ENCODE peak calls at places on chromosomes 12 and 14, in four cellular contexts. One of them, this sample, is unnamed.

GRCh38 chr12:100141998-100142850 is 450 bp downstream of the BLTP3B start:
- DNase-seq in IMR-90: no peak
- DNase-seq in trophoblast cell: no peak
- DNase-seq in neuronal stem cell: peak; percentile 60
- DNase-seq in this sample: peak; percentile 74

GRCh38 chr12:107580750-107581529 is 104.7 kb upstream of the PWP1 start:
- DNase-seq in IMR-90: no peak
- DNase-seq in trophoblast cell: no peak
- DNase-seq in neuronal stem cell: peak; percentile 9
- DNase-seq in this sample: peak; percentile 17

GRCh38 chr12:5966486-5967095 is 21.5 kb upstream of the ANO2 start:
- DNase-seq in trophoblast cell: no peak
- DNase-seq in IMR-90: no peak
- DNase-seq in neuronal stem cell: no peak
- DNase-seq in this sample: no peak

GRCh38 chr14:90381011-90381790 is 15.6 kb upstream of the CALM1 start:
- DNase-seq in IMR-90: no peak
- DNase-seq in neuronal stem cell: no peak
- DNase-seq in trophoblast cell: no peak
- DNase-seq in this sample: no peak

GRCh38 chr14:28766505-28767238 is at the start of gene FOXG1:
- DNase-seq in IMR-90: no peak
- DNase-seq in trophoblast cell: no peak
- DNase-seq in neuronal stem cell: peak; percentile 92
- DNase-seq in this sample: peak; percentile 87

GRCh38 chr14:24631749-24632335 is 2.1 kb downstream of the GZMB start:
- DNase-seq in neuronal stem cell: no peak
- DNase-seq in trophoblast cell: no peak
- DNase-seq in IMR-90: no peak
- DNase-seq in this sample: no peak

GRCh38 chr12:7369274-7369729 is 65.4 kb downstream of the ACSM4 start:
- DNase-seq in trophoblast cell: peak; percentile 16
- DNase-seq in IMR-90: no peak
- DNase-seq in neuronal stem cell: no peak
- DNase-seq in this sample: peak; percentile 45

GRCh38 chr12:121033625-121034349 is 5.3 kb downstream of the OASL start:
- DNase-seq in IMR-90: no peak
- DNase-seq in trophoblast cell: no peak
- DNase-seq in neuronal stem cell: no peak
- DNase-seq in this sample: no peak

GRCh38 chr12:19369691-19370148 is 69.6 kb upstream of the AEBP2 start:
- DNase-seq in neuronal stem cell: no peak
- DNase-seq in trophoblast cell: no peak
- DNase-seq in IMR-90: peak; percentile 84
- DNase-seq in this sample: no peak

GRCh38 chr12:117189725-117190209 is 503 bp downstream of the FBXO21 start:
- DNase-seq in IMR-90: peak; percentile 45
- DNase-seq in neuronal stem cell: peak; percentile 21
- DNase-seq in trophoblast cell: no peak
- DNase-seq in this sample: peak; percentile 51

GRCh38 chr14:92542766-92543554 is 29.4 kb downstream of the RIN3 start:
- DNase-seq in IMR-90: no peak
- DNase-seq in neuronal stem cell: no peak
- DNase-seq in trophoblast cell: no peak
- DNase-seq in this sample: no peak

GRCh38 chr14:39097159-39097558 is 5.9 kb downstream of the SEC23A start:
- DNase-seq in IMR-90: peak; percentile 72
- DNase-seq in trophoblast cell: peak; percentile 69
- DNase-seq in neuronal stem cell: no peak
- DNase-seq in this sample: peak; percentile 88

GRCh38 chr12:97575792-97576191 is 113.2 kb downstream of the RMST start:
- DNase-seq in trophoblast cell: no peak
- DNase-seq in IMR-90: no peak
- DNase-seq in neuronal stem cell: no peak
- DNase-seq in this sample: no peak

GRCh38 chr12:51085757-51086156 is 2.4 kb upstream of the CSRNP2 start:
- DNase-seq in trophoblast cell: no peak
- DNase-seq in IMR-90: no peak
- DNase-seq in neuronal stem cell: no peak
- DNase-seq in this sample: no peak

GRCh38 chr12:9741726-9742125 is 8.8 kb upstream of the CLECL1 start:
- DNase-seq in neuronal stem cell: no peak
- DNase-seq in IMR-90: no peak
- DNase-seq in trophoblast cell: no peak
- DNase-seq in this sample: no peak

GRCh38 chr12:110252716-110253115 is 28.3 kb upstream of the ATP2A2 start:
- DNase-seq in neuronal stem cell: no peak
- DNase-seq in IMR-90: no peak
- DNase-seq in trophoblast cell: no peak
- DNase-seq in this sample: no peak

GRCh38 chr12:89247541-89247942 is 104.8 kb downstream of the DUSP6 start:
- DNase-seq in IMR-90: peak; percentile 19
- DNase-seq in trophoblast cell: no peak
- DNase-seq in neuronal stem cell: no peak
- DNase-seq in this sample: peak; percentile 75

GRCh38 chr12:120287491-120287890 is 4.2 kb downstream of the RNU4-2 start:
- DNase-seq in neuronal stem cell: no peak
- DNase-seq in trophoblast cell: no peak
- DNase-seq in IMR-90: no peak
- DNase-seq in this sample: no peak

GRCh38 chr14:78857974-78858373 is 687.8 kb downstream of the NRXN3 start:
- DNase-seq in trophoblast cell: no peak
- DNase-seq in IMR-90: no peak
- DNase-seq in neuronal stem cell: no peak
- DNase-seq in this sample: no peak

GRCh38 chr12:77615331-77615730 is 215.4 kb upstream of the NAV3 start:
- DNase-seq in trophoblast cell: no peak
- DNase-seq in IMR-90: no peak
- DNase-seq in neuronal stem cell: no peak
- DNase-seq in this sample: peak; percentile 62

GRCh38 chr14:35336171-35337073 is 44.2 kb downstream of the PSMA6 start:
- DNase-seq in IMR-90: peak; percentile 85
- DNase-seq in trophoblast cell: peak; percentile 98
- DNase-seq in neuronal stem cell: no peak
- DNase-seq in this sample: peak; percentile 92

GRCh38 chr14:61609885-61610284 is 85.4 kb upstream of the HIF1A start:
- DNase-seq in trophoblast cell: peak; percentile 20
- DNase-seq in IMR-90: peak; percentile 86
- DNase-seq in neuronal stem cell: no peak
- DNase-seq in this sample: no peak

GRCh38 chr14:79405511-79405910 is 805.8 kb downstream of the DIO2 start:
- DNase-seq in trophoblast cell: no peak
- DNase-seq in neuronal stem cell: no peak
- DNase-seq in IMR-90: no peak
- DNase-seq in this sample: no peak

GRCh38 chr12:45660330-45660729 is 69.2 kb upstream of the ARID2 start:
- DNase-seq in trophoblast cell: peak; percentile 41
- DNase-seq in neuronal stem cell: no peak
- DNase-seq in IMR-90: peak; percentile 79
- DNase-seq in this sample: no peak

GRCh38 chr14:105205718-105206208 is 24.7 kb upstream of the NUDT14 start:
- DNase-seq in trophoblast cell: peak; percentile 63
- DNase-seq in IMR-90: no peak
- DNase-seq in neuronal stem cell: no peak
- DNase-seq in this sample: no peak

GRCh38 chr14:83706555-83706954 is 1823.4 kb upstream of the FLRT2 start:
- DNase-seq in neuronal stem cell: peak; percentile 58
- DNase-seq in IMR-90: peak; percentile 6
- DNase-seq in trophoblast cell: no peak
- DNase-seq in this sample: peak; percentile 82

GRCh38 chr14:99910337-99911268 is 117.4 kb downstream of the EML1 start:
- DNase-seq in IMR-90: peak; percentile 95
- DNase-seq in trophoblast cell: peak; percentile 15
- DNase-seq in neuronal stem cell: no peak
- DNase-seq in this sample: no peak

GRCh38 chr12:60710246-60710645 is 1114.4 kb downstream of the SLC16A7 start:
- DNase-seq in neuronal stem cell: no peak
- DNase-seq in trophoblast cell: no peak
- DNase-seq in IMR-90: no peak
- DNase-seq in this sample: no peak

GRCh38 chr12:66409195-66409871 is 107.0 kb downstream of the HELB start:
- DNase-seq in IMR-90: peak; percentile 80
- DNase-seq in trophoblast cell: peak; percentile 30
- DNase-seq in neuronal stem cell: peak; percentile 21
- DNase-seq in this sample: peak; percentile 81

GRCh38 chr12:1629338-1630080 is 478 bp downstream of the WNT5B start:
- DNase-seq in IMR-90: no peak
- DNase-seq in neuronal stem cell: peak; percentile 20
- DNase-seq in trophoblast cell: no peak
- DNase-seq in this sample: peak; percentile 84

GRCh38 chr14:88518592-88519512 is 36.0 kb downstream of the PTPN21 start:
- DNase-seq in IMR-90: peak; percentile 88
- DNase-seq in trophoblast cell: no peak
- DNase-seq in neuronal stem cell: no peak
- DNase-seq in this sample: no peak

GRCh38 chr12:47786662-47786974 is 13.6 kb downstream of the SLC48A1 start:
- DNase-seq in neuronal stem cell: no peak
- DNase-seq in trophoblast cell: no peak
- DNase-seq in IMR-90: no peak
- DNase-seq in this sample: no peak

GRCh38 chr14:79111963-79112362 is 941.8 kb downstream of the NRXN3 start:
- DNase-seq in neuronal stem cell: no peak
- DNase-seq in trophoblast cell: no peak
- DNase-seq in IMR-90: peak; percentile 71
- DNase-seq in this sample: no peak

GRCh38 chr14:101903111-101903561 is 61.2 kb upstream of the DYNC1H1 start:
- DNase-seq in trophoblast cell: no peak
- DNase-seq in neuronal stem cell: no peak
- DNase-seq in IMR-90: no peak
- DNase-seq in this sample: no peak

GRCh38 chr14:101907619-101908018 is 56.8 kb upstream of the DYNC1H1 start:
- DNase-seq in IMR-90: no peak
- DNase-seq in trophoblast cell: no peak
- DNase-seq in neuronal stem cell: no peak
- DNase-seq in this sample: no peak

GRCh38 chr14:101908795-101909194 is 55.6 kb upstream of the DYNC1H1 start:
- DNase-seq in IMR-90: no peak
- DNase-seq in trophoblast cell: no peak
- DNase-seq in neuronal stem cell: no peak
- DNase-seq in this sample: no peak

GRCh38 chr14:101906645-101907044 is 57.7 kb upstream of the DYNC1H1 start:
- DNase-seq in trophoblast cell: no peak
- DNase-seq in neuronal stem cell: no peak
- DNase-seq in IMR-90: no peak
- DNase-seq in this sample: no peak

GRCh38 chr14:101905614-101906013 is 58.8 kb upstream of the DYNC1H1 start:
- DNase-seq in neuronal stem cell: no peak
- DNase-seq in trophoblast cell: no peak
- DNase-seq in IMR-90: no peak
- DNase-seq in this sample: peak; percentile 2
- H3K36me3 ChIP-seq in neuronal stem cell: peaks cover 37% of the 10 kb centered on the region
- H3K36me3 ChIP-seq in trophoblast cell: peaks cover 56% of the 10 kb centered on the region
- H3K36me3 ChIP-seq in IMR-90: peaks cover 56% of the 10 kb centered on the region
- H3K36me3 ChIP-seq in this sample: peaks cover 2% of the 10 kb centered on the region

GRCh38 chr14:37443461-37443860 is 151.6 kb downstream of the FOXA1 start:
- DNase-seq in IMR-90: peak; percentile 49
- DNase-seq in trophoblast cell: no peak
- DNase-seq in neuronal stem cell: no peak
- DNase-seq in this sample: no peak
- H3K23ac ChIP-seq in IMR-90: no peak overlapping the region
- H3K23ac ChIP-seq in trophoblast cell: no peak overlapping the region
- H3K23ac ChIP-seq in neuronal stem cell: no peak overlapping the region
- H3K23ac ChIP-seq in this sample: no peak overlapping the region

GRCh38 chr12:112066566-112066965 is 42.0 kb downstream of the NAA25 start:
- DNase-seq in IMR-90: no peak
- DNase-seq in neuronal stem cell: no peak
- DNase-seq in trophoblast cell: no peak
- DNase-seq in this sample: no peak

GRCh38 chr12:112061127-112061526 is 47.5 kb downstream of the NAA25 start:
- DNase-seq in IMR-90: no peak
- DNase-seq in neuronal stem cell: no peak
- DNase-seq in trophoblast cell: no peak
- DNase-seq in this sample: no peak

DNA sequence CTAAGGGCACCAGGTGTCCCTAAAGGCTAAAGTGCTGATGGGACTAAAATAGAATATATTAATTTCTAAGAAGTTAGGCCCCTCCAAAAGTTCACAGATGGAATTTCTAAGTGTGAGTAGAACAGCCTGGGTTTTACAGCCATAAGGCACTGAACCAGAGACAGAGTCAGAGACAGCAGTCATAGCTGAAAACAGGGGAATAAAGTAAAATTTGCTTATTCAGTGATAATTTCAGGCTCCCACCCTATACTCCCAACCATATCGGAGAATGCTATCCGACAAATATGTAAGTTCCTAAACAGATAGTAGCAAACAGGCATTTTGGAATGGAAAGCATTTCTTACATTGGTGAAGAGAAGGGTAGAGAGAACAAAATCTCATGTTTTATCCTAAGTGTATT is 45.3 kb downstream of the NAA25 start:
- DNase-seq in neuronal stem cell: no peak
- DNase-seq in IMR-90: no peak
- DNase-seq in trophoblast cell: no peak
- DNase-seq in this sample: no peak
- H3K36me3 ChIP-seq in neuronal stem cell: peaks cover 20% of the 10 kb centered on the region
- H3K36me3 ChIP-seq in IMR-90: peaks cover 47% of the 10 kb centered on the region
- H3K36me3 ChIP-seq in trophoblast cell: peaks cover 32% of the 10 kb centered on the region
- H3K36me3 ChIP-seq in this sample: peaks cover 8% of the 10 kb centered on the region

GRCh38 chr14:51562816-51563215 is 88.9 kb upstream of the FRMD6 start:
- DNase-seq in neuronal stem cell: no peak
- DNase-seq in trophoblast cell: peak; percentile 87
- DNase-seq in IMR-90: peak; percentile 68
- DNase-seq in this sample: no peak
- H3K23ac ChIP-seq in neuronal stem cell: no peak overlapping the region
- H3K23ac ChIP-seq in trophoblast cell: no peak overlapping the region
- H3K23ac ChIP-seq in IMR-90: peak overlapping the region; percentile 6
- H3K23ac ChIP-seq in this sample: no peak overlapping the region

DNA sequence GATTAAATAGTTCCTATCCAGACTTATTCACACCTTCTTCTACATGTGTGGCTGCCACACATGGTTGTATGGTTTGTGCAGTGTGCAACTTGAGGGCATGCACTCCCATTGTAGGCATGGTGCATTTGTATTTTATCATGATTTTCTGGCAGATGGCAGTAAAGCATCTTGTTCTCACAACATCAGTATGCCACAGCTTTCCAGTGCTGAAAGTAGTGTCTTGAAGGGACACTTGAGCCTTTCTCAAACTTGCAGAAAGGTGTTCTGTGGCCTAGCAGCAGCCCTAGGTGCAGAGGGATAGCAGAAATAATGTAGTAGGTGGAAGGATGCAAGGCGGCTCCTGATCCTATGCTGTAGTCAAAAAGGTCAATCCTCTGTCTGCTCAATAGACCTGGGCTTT is 72.9 kb downstream of the LMNTD1 start:
- DNase-seq in neuronal stem cell: no peak
- DNase-seq in IMR-90: no peak
- DNase-seq in trophoblast cell: no peak
- DNase-seq in this sample: no peak
- H3K36me3 ChIP-seq in neuronal stem cell: no peaks in the 10 kb centered on the region
- H3K36me3 ChIP-seq in IMR-90: no peaks in the 10 kb centered on the region
- H3K36me3 ChIP-seq in trophoblast cell: no peaks in the 10 kb centered on the region
- H3K36me3 ChIP-seq in this sample: no peaks in the 10 kb centered on the region